ENCODE peak calls at places on chromosomes 5 and 9, in four cellular contexts. Z is uterus, G is esophagus squamous epithelium, P is H1. W is an unnamed sample.

GRCh38 chr5:14364096-14364495 is 217.5 kb upstream of the OTULINL start:
- DNase-seq in Z (no peak), G (no peak), P (no peak), W (no peak)

GRCh38 chr9:11618241-11618805 is 1005.5 kb upstream of the PTPRD start:
- DNase-seq in Z (no peak), G (peak; percentile 0), P (no peak), W (no peak)

GRCh38 chr5:168699002-168699401 is 119.8 kb upstream of the PANK3 start:
- DNase-seq in Z (peak; percentile 23), G (no peak), P (no peak), W (no peak)

GRCh38 chr9:6086006-6086655 is 70.7 kb upstream of the RANBP6 start:
- DNase-seq in Z (no peak), G (no peak), P (no peak), W (no peak)

GRCh38 chr9:88106492-88106891 is 31.8 kb downstream of the SPATA31C2 start:
- DNase-seq in Z (peak; percentile 36), G (no peak), P (no peak), W (no peak)

GRCh38 chr9:124297553-124297905 is 39.8 kb downstream of the NEK6 start:
- DNase-seq in Z (peak; percentile 64), G (no peak), P (peak; percentile 62), W (peak; percentile 73)

GRCh38 chr9:4389003-4389402 is 89.1 kb upstream of the GLIS3 start:
- DNase-seq in Z (no peak), G (no peak), P (no peak), W (no peak)

GRCh38 chr5:94715843-94716242 is 97.4 kb downstream of the SLF1 start:
- DNase-seq in Z (no peak), G (no peak), P (no peak), W (no peak)

GRCh38 chr5:39116347-39116899 is 42.2 kb upstream of the RICTOR start:
- DNase-seq in Z (no peak), G (no peak), P (no peak), W (no peak)

GRCh38 chr5:161278739-161279660 is 267.5 kb downstream of the GABRB2 start:
- DNase-seq in Z (no peak), G (no peak), P (no peak), W (no peak)

GRCh38 chr5:52870448-52870847 is 82.7 kb downstream of the ITGA1 start:
- DNase-seq in Z (no peak), G (no peak), P (no peak), W (peak; percentile 65)

GRCh38 chr9:13847270-13847669 is 466.7 kb downstream of the NFIB start:
- DNase-seq in Z (no peak), G (no peak), P (no peak), W (no peak)

GRCh38 chr5:93382188-93382587 is 198.8 kb downstream of the NR2F1-AS1 start:
- DNase-seq in Z (no peak), G (no peak), P (no peak), W (no peak)

GRCh38 chr5:153088538-153088937 is 401.9 kb upstream of the GRIA1 start:
- DNase-seq in Z (no peak), G (no peak), P (no peak), W (no peak)

GRCh38 chr5:95892784-95893354 is 68.8 kb downstream of the ELL2 start:
- DNase-seq in Z (no peak), G (no peak), P (no peak), W (peak; percentile 57)

GRCh38 chr9:14313378-14313940 is 482 bp downstream of the NFIB start:
- DNase-seq in Z (no peak), G (no peak), P (no peak), W (peak; percentile 53)

GRCh38 chr9:6669881-6670280 is 24.4 kb upstream of the GLDC start:
- DNase-seq in Z (no peak), G (no peak), P (no peak), W (no peak)

GRCh38 chr9:129336601-129337286 is 158.7 kb upstream of the IER5L start:
- DNase-seq in Z (no peak), G (no peak), P (no peak), W (peak; percentile 72)

GRCh38 chr5:67115238-67115637 is 81.4 kb downstream of the CD180 start:
- DNase-seq in Z (no peak), G (no peak), P (no peak), W (no peak)

GRCh38 chr5:176355400-176356178 is 6.0 kb downstream of the KIAA1191 start:
- DNase-seq in Z (no peak), G (no peak), P (no peak), W (no peak)

GRCh38 chr5:36875051-36875788 is 1.3 kb upstream of the NIPBL start:
- DNase-seq in Z (peak; percentile 32), G (no peak), P (no peak), W (peak; percentile 56)

GRCh38 chr9:32783168-32783891 is at the start of gene TMEM215:
- DNase-seq in Z (no peak), G (no peak), P (peak; percentile 41), W (no peak)

GRCh38 chr9:138003485-138004190 is 126.1 kb downstream of the CACNA1B start:
- DNase-seq in Z (no peak), G (no peak), P (no peak), W (no peak)

GRCh38 chr9:86783884-86784283 is 163.4 kb downstream of the GAS1 start:
- DNase-seq in Z (no peak), G (no peak), P (no peak), W (no peak)

GRCh38 chr5:124262443-124262842 is 484.0 kb downstream of the ZNF608 start:
- DNase-seq in Z (no peak), G (no peak), P (peak; percentile 5), W (no peak)

GRCh38 chr5:124261133-124261532 is 485.3 kb downstream of the ZNF608 start:
- DNase-seq in Z (no peak), G (no peak), P (no peak), W (no peak)

GRCh38 chr5:124264499-124264898 is 481.9 kb downstream of the ZNF608 start:
- DNase-seq in Z (no peak), G (no peak), P (no peak), W (no peak)

GRCh38 chr5:124263172-124263571 is 483.3 kb downstream of the ZNF608 start:
- DNase-seq in Z (no peak), G (no peak), P (no peak), W (no peak)

DNA sequence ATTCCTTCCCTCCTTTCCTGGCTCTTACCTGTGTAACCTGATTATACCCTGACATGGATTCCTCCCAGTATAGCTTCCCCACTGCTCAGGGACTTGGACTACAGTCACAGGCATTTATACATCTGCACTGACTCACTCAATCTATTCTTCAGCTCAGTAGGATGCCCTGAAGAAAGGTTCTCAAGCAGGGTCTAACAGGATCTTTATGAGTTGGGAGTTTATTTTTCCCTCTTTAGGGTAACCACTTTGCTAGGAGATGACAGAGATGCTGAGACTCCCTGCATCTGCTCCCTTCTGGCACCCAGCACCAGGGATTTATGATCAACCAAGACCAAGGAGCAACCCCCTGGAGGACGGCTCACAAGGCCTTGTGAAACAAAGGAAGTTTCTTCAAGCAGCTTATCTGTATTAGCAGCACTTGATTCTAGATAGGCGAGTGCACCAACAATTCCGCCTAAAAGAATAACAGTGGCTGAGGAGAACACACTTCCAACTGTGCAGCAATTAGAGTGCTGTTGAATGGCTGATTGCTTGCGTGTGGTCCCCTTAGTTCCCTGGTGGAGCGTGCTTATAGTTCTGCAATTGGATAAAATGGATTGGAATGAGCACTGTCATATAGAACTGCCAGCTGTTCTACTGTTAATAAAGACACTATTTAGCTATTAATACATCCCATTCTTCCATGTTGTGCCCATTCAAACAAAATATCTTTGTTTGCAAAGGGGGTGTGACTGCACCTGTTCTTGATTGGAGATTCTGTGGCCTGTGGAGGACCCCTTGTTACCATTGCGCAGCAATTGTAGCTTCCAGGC is 482.6 kb downstream of the ZNF608 start:
- DNase-seq in Z (no peak), G (no peak), P (peak; percentile 31), W (no peak)
- H3K27ac ChIP-seq in Z (no peak overlapping the region), G (no peak overlapping the region), P (no peak overlapping the region), W (no peak overlapping the region)

GRCh38 chr5:2912741-2913140 is 161.3 kb upstream of the IRX2 start:
- DNase-seq in Z (no peak), G (no peak), P (no peak), W (no peak)
- TF ChIP-seq POLR2A in Z (no peak), G (no peak), P (no peak), W (no peak)

DNA sequence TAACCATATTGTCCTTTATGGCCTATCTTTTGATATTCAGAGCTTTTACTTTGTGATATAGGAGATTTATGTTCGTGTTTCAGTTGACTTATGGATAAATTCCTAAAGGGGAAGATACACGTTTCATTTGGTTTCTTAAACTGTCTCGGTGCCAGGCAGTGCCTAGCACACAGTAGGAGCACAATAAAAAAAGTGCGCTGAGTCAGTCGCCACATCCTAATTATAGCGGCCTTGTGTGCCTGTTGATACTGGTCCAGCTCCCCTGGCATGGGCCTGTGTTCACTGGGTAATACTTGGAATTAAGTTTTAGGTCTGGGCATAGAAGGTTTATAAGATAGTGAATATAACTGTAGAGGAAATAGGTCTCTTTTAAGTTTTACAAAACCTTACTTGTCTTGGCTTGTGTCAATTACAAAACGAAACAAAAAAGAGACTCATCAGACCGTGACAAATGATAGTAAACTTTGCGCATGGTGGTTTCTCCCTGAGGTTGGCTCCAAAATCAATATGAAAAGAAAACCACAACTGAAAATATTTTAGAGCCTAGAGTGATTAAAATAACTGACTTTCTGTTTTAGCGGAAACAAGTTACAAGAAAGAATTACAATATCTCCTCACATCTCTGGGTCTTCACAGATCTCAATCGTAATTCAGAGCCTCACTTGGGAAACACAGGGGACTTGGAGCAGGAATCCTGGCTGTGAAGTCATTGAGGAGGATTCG is 84.8 kb downstream of the MVB12B start:
- DNase-seq in Z (no peak), G (no peak), P (no peak), W (no peak)
- H3K4me3 ChIP-seq in Z (no peak overlapping the region), G (no peak overlapping the region), P (no peak overlapping the region), W (no peak overlapping the region)

GRCh38 chr5:137856916-137857862 is 10.5 kb upstream of the MYOT start:
- DNase-seq in Z (no peak), G (no peak), P (no peak), W (no peak)
- H3K27ac ChIP-seq in Z (peak overlapping the region; percentile 31), G (no peak overlapping the region), P (no peak overlapping the region), W (no peak overlapping the region)

GRCh38 chr9:132998861-132999635 is 20.6 kb downstream of the GFI1B start:
- DNase-seq in Z (no peak), G (no peak), P (no peak), W (no peak)
- TF ChIP-seq POLR2A in Z (no peak), G (no peak), P (no peak), W (no peak)

GRCh38 chr9:37255187-37255586 is 134.8 kb downstream of the ZCCHC7 start:
- DNase-seq in Z (no peak), G (no peak), P (no peak), W (no peak)

GRCh38 chr9:37246825-37247224 is 126.5 kb downstream of the ZCCHC7 start:
- DNase-seq in Z (no peak), G (no peak), P (no peak), W (no peak)

GRCh38 chr9:37253377-37253937 is 133.1 kb downstream of the ZCCHC7 start:
- DNase-seq in Z (no peak), G (no peak), P (no peak), W (no peak)

GRCh38 chr9:37248651-37249163 is 128.3 kb downstream of the ZCCHC7 start:
- DNase-seq in Z (no peak), G (no peak), P (no peak), W (no peak)

GRCh38 chr9:37251452-37251851 is 131.1 kb downstream of the ZCCHC7 start:
- DNase-seq in Z (no peak), G (no peak), P (peak; percentile 81), W (no peak)
- H3K4me3 ChIP-seq in Z (no peak overlapping the region), G (no peak overlapping the region), P (no peak overlapping the region), W (no peak overlapping the region)

W was measured in adrenal gland.